ENCODE peak calls at places on chromosomes 11 and 22, in five cellular contexts. One of them, this sample, is unnamed.

GRCh38 chr11:46176421-46176820 is 55.2 kb upstream of the PHF21A start:
- DNase-seq in endodermal cell: no peak
- DNase-seq in substantia nigra: no peak
- DNase-seq in brain microvascular endothelial cell: no peak
- DNase-seq in right lobe of liver: no peak
- DNase-seq in this sample: no peak

GRCh38 chr22:23204541-23205157 is 24.3 kb downstream of the BCR start:
- DNase-seq in endodermal cell: no peak
- DNase-seq in right lobe of liver: peak; percentile 95
- DNase-seq in substantia nigra: no peak
- DNase-seq in brain microvascular endothelial cell: no peak
- DNase-seq in this sample: peak; percentile 70

GRCh38 chr11:27462543-27462942 is 10.0 kb downstream of the LGR4 start:
- DNase-seq in brain microvascular endothelial cell: peak; percentile 67
- DNase-seq in right lobe of liver: no peak
- DNase-seq in substantia nigra: no peak
- DNase-seq in endodermal cell: no peak
- DNase-seq in this sample: no peak

GRCh38 chr22:32800158-32800557 is 1.3 kb upstream of the TIMP3 start:
- DNase-seq in substantia nigra: no peak
- DNase-seq in brain microvascular endothelial cell: no peak
- DNase-seq in endodermal cell: no peak
- DNase-seq in right lobe of liver: no peak
- DNase-seq in this sample: no peak

GRCh38 chr22:42544686-42545085 is 9.1 kb upstream of the SERHL2 start:
- DNase-seq in substantia nigra: no peak
- DNase-seq in right lobe of liver: no peak
- DNase-seq in endodermal cell: no peak
- DNase-seq in brain microvascular endothelial cell: peak; percentile 52
- DNase-seq in this sample: no peak

GRCh38 chr11:43969543-43969942 is 27.1 kb downstream of the C11orf96 start:
- DNase-seq in endodermal cell: no peak
- DNase-seq in right lobe of liver: no peak
- DNase-seq in substantia nigra: no peak
- DNase-seq in brain microvascular endothelial cell: peak; percentile 32
- DNase-seq in this sample: no peak

GRCh38 chr11:62621567-62622470 is at the start of gene B3GAT3:
- DNase-seq in endodermal cell: peak; percentile 99
- DNase-seq in substantia nigra: peak; percentile 97
- DNase-seq in right lobe of liver: peak; percentile 99
- DNase-seq in brain microvascular endothelial cell: peak; percentile 96
- DNase-seq in this sample: peak; percentile 100

GRCh38 chr11:19844806-19845205 is 132.2 kb downstream of the NAV2 start:
- DNase-seq in endodermal cell: no peak
- DNase-seq in brain microvascular endothelial cell: no peak
- DNase-seq in substantia nigra: no peak
- DNase-seq in right lobe of liver: no peak
- DNase-seq in this sample: no peak

GRCh38 chr11:77042111-77042726 is 8.0 kb downstream of the B3GNT6 start:
- DNase-seq in right lobe of liver: no peak
- DNase-seq in substantia nigra: no peak
- DNase-seq in endodermal cell: no peak
- DNase-seq in brain microvascular endothelial cell: no peak
- DNase-seq in this sample: no peak

GRCh38 chr11:67648140-67648795 is 2.3 kb downstream of the ACY3 start:
- DNase-seq in endodermal cell: peak; percentile 90
- DNase-seq in right lobe of liver: no peak
- DNase-seq in substantia nigra: no peak
- DNase-seq in brain microvascular endothelial cell: no peak
- DNase-seq in this sample: peak; percentile 69

GRCh38 chr22:44691796-44692661 is 10.0 kb upstream of the PRR5 start:
- DNase-seq in endodermal cell: no peak
- DNase-seq in brain microvascular endothelial cell: no peak
- DNase-seq in right lobe of liver: no peak
- DNase-seq in substantia nigra: no peak
- DNase-seq in this sample: peak; percentile 48

GRCh38 chr22:47291565-47292495 is 529.4 kb downstream of the TBC1D22A start:
- DNase-seq in right lobe of liver: no peak
- DNase-seq in endodermal cell: no peak
- DNase-seq in brain microvascular endothelial cell: no peak
- DNase-seq in substantia nigra: no peak
- DNase-seq in this sample: no peak

GRCh38 chr11:126210871-126211235 is 597 bp downstream of the RPUSD4 start:
- DNase-seq in substantia nigra: no peak
- DNase-seq in brain microvascular endothelial cell: no peak
- DNase-seq in right lobe of liver: no peak
- DNase-seq in endodermal cell: no peak
- DNase-seq in this sample: no peak

GRCh38 chr11:125591659-125592304 is 870 bp upstream of the STT3A start:
- DNase-seq in substantia nigra: no peak
- DNase-seq in brain microvascular endothelial cell: peak; percentile 17
- DNase-seq in endodermal cell: no peak
- DNase-seq in right lobe of liver: peak; percentile 52
- DNase-seq in this sample: peak; percentile 68

GRCh38 chr22:26826431-26826935 is 169.1 kb downstream of the MIAT start:
- DNase-seq in substantia nigra: no peak
- DNase-seq in brain microvascular endothelial cell: no peak
- DNase-seq in right lobe of liver: no peak
- DNase-seq in endodermal cell: no peak
- DNase-seq in this sample: no peak

GRCh38 chr22:22408731-22409696 is 99.5 kb downstream of the ZNF280B start:
- DNase-seq in right lobe of liver: no peak
- DNase-seq in substantia nigra: no peak
- DNase-seq in endodermal cell: peak; percentile 81
- DNase-seq in brain microvascular endothelial cell: peak; percentile 9
- DNase-seq in this sample: no peak

GRCh38 chr11:104772806-104773241 is 125.4 kb downstream of the CASP12 start:
- DNase-seq in endodermal cell: no peak
- DNase-seq in right lobe of liver: no peak
- DNase-seq in substantia nigra: no peak
- DNase-seq in brain microvascular endothelial cell: peak; percentile 94
- DNase-seq in this sample: no peak

GRCh38 chr11:45110562-45110961 is 35.9 kb upstream of the PRDM11 start:
- DNase-seq in endodermal cell: peak; percentile 78
- DNase-seq in right lobe of liver: no peak
- DNase-seq in substantia nigra: no peak
- DNase-seq in brain microvascular endothelial cell: peak; percentile 58
- DNase-seq in this sample: no peak

GRCh38 chr22:39139933-39140332 is 12.5 kb downstream of the CBX7 start:
- DNase-seq in substantia nigra: no peak
- DNase-seq in brain microvascular endothelial cell: no peak
- DNase-seq in endodermal cell: peak; percentile 41
- DNase-seq in right lobe of liver: no peak
- DNase-seq in this sample: no peak

GRCh38 chr11:71293961-71294782 is 41.8 kb upstream of the SHANK2 start:
- DNase-seq in right lobe of liver: peak; percentile 16
- DNase-seq in endodermal cell: peak; percentile 38
- DNase-seq in brain microvascular endothelial cell: no peak
- DNase-seq in substantia nigra: no peak
- DNase-seq in this sample: no peak

GRCh38 chr11:46745328-46745727 is 26.3 kb downstream of the F2 start:
- DNase-seq in right lobe of liver: no peak
- DNase-seq in substantia nigra: no peak
- DNase-seq in brain microvascular endothelial cell: no peak
- DNase-seq in endodermal cell: no peak
- DNase-seq in this sample: no peak

GRCh38 chr22:24407278-24407665 is 20.1 kb upstream of the ADORA2A start:
- DNase-seq in right lobe of liver: peak; percentile 64
- DNase-seq in substantia nigra: no peak
- DNase-seq in endodermal cell: no peak
- DNase-seq in brain microvascular endothelial cell: no peak
- DNase-seq in this sample: no peak

GRCh38 chr11:35655856-35656255 is 6.7 kb upstream of the TRIM44 start:
- DNase-seq in endodermal cell: no peak
- DNase-seq in substantia nigra: no peak
- DNase-seq in right lobe of liver: no peak
- DNase-seq in brain microvascular endothelial cell: no peak
- DNase-seq in this sample: no peak

GRCh38 chr11:45794169-45794568 is 10.8 kb upstream of the SLC35C1 start:
- DNase-seq in right lobe of liver: peak; percentile 44
- DNase-seq in brain microvascular endothelial cell: no peak
- DNase-seq in substantia nigra: no peak
- DNase-seq in endodermal cell: no peak
- DNase-seq in this sample: no peak

GRCh38 chr22:36884314-36885158 is 23.7 kb downstream of the NCF4 start:
- DNase-seq in endodermal cell: no peak
- DNase-seq in brain microvascular endothelial cell: no peak
- DNase-seq in substantia nigra: no peak
- DNase-seq in right lobe of liver: no peak
- DNase-seq in this sample: no peak

GRCh38 chr11:107741044-107741823 is 29.4 kb upstream of the SLN start:
- DNase-seq in right lobe of liver: no peak
- DNase-seq in brain microvascular endothelial cell: peak; percentile 44
- DNase-seq in endodermal cell: peak; percentile 72
- DNase-seq in substantia nigra: no peak
- DNase-seq in this sample: no peak

GRCh38 chr11:37574361-37574760 is 976.3 kb upstream of the RAG2 start:
- DNase-seq in substantia nigra: no peak
- DNase-seq in right lobe of liver: no peak
- DNase-seq in brain microvascular endothelial cell: no peak
- DNase-seq in endodermal cell: no peak
- DNase-seq in this sample: no peak

GRCh38 chr11:124115782-124116616 is 749 bp downstream of the VWA5A start:
- DNase-seq in brain microvascular endothelial cell: no peak
- DNase-seq in substantia nigra: no peak
- DNase-seq in endodermal cell: peak; percentile 86
- DNase-seq in right lobe of liver: no peak
- DNase-seq in this sample: peak; percentile 28

DNA sequence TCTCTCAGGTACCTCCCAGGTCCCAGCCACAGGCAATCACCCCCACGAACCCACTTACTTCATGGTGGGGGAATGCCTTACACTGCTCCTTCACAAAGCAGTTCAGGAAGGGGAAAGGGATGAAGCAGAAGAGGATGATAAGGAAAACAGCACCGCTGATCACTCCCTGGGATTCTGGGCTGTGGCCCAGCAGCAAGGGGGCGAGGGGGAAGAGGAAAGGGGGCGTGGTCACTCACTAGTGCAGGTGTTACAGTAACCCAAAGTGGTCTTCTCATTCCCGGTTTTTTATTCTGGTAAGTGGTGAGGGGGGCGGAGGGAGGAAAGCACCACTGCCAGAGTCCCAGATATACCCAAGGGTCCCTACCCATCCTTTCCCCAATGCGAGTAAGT is 698 bp downstream of the DPAGT1 start:
- DNase-seq in substantia nigra: no peak
- DNase-seq in brain microvascular endothelial cell: no peak
- DNase-seq in endodermal cell: no peak
- DNase-seq in right lobe of liver: no peak
- DNase-seq in this sample: no peak
- H3K27ac ChIP-seq in substantia nigra: peak overlapping the region; percentile 74
- H3K27ac ChIP-seq in brain microvascular endothelial cell: peak overlapping the region; percentile 96
- H3K27ac ChIP-seq in endodermal cell: no peak overlapping the region
- H3K27ac ChIP-seq in right lobe of liver: no peak overlapping the region
- H3K27ac ChIP-seq in this sample: peak overlapping the region; percentile 96

GRCh38 chr22:17115311-17115710 is 5.8 kb downstream of the TMEM121B start:
- DNase-seq in right lobe of liver: no peak
- DNase-seq in substantia nigra: no peak
- DNase-seq in brain microvascular endothelial cell: no peak
- DNase-seq in endodermal cell: no peak
- DNase-seq in this sample: no peak
- H3K27ac ChIP-seq in right lobe of liver: no peak overlapping the region
- H3K27ac ChIP-seq in substantia nigra: no peak overlapping the region
- H3K27ac ChIP-seq in brain microvascular endothelial cell: no peak overlapping the region
- H3K27ac ChIP-seq in endodermal cell: no peak overlapping the region
- H3K27ac ChIP-seq in this sample: no peak overlapping the region

GRCh38 chr11:118366287-118366686 is 6.9 kb downstream of the UBE4A start:
- DNase-seq in brain microvascular endothelial cell: no peak
- DNase-seq in endodermal cell: no peak
- DNase-seq in right lobe of liver: no peak
- DNase-seq in substantia nigra: no peak
- DNase-seq in this sample: peak; percentile 27
- H3K27ac ChIP-seq in brain microvascular endothelial cell: no peak overlapping the region
- H3K27ac ChIP-seq in endodermal cell: no peak overlapping the region
- H3K27ac ChIP-seq in right lobe of liver: no peak overlapping the region
- H3K27ac ChIP-seq in substantia nigra: no peak overlapping the region
- H3K27ac ChIP-seq in this sample: no peak overlapping the region

DNA sequence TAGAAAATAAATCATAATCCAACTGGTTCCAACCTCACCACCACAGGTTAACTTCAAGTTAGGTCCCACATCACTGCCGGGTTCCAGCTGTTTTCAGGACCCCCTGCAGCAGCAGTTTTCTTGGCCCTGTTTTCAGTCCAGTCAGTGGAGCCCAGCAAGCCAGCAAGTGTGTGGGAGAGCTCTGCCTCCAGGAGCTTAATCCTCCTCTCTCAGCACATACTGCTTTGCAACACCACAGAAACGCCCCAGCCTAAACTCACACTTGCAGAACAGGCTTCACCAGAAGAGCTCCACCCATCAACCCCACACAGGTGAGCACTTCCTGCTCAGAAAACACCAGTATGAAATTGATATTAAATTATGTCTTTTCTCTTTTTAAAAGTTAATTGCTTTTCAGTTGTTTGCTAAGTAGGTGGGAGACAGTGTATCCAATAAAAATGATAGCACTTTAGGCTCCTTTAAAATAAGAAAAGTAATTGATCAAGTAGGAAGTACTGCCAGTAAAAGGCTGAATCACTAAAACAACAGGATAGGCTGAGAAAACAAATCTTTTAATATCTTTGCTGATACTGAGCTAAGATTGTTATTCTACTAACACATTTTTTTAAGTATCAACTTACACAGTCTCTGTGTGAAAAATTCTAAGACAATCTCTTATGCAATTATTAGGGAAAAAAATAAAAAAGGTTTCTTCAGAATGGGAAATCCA is 81.5 kb upstream of the TP53AIP1 start:
- DNase-seq in substantia nigra: no peak
- DNase-seq in endodermal cell: peak; percentile 89
- DNase-seq in right lobe of liver: no peak
- DNase-seq in brain microvascular endothelial cell: peak; percentile 21
- DNase-seq in this sample: peak; percentile 87
- H3K27ac ChIP-seq in substantia nigra: no peak overlapping the region
- H3K27ac ChIP-seq in endodermal cell: no peak overlapping the region
- H3K27ac ChIP-seq in right lobe of liver: no peak overlapping the region
- H3K27ac ChIP-seq in brain microvascular endothelial cell: no peak overlapping the region
- H3K27ac ChIP-seq in this sample: peak overlapping the region; percentile 76

DNA sequence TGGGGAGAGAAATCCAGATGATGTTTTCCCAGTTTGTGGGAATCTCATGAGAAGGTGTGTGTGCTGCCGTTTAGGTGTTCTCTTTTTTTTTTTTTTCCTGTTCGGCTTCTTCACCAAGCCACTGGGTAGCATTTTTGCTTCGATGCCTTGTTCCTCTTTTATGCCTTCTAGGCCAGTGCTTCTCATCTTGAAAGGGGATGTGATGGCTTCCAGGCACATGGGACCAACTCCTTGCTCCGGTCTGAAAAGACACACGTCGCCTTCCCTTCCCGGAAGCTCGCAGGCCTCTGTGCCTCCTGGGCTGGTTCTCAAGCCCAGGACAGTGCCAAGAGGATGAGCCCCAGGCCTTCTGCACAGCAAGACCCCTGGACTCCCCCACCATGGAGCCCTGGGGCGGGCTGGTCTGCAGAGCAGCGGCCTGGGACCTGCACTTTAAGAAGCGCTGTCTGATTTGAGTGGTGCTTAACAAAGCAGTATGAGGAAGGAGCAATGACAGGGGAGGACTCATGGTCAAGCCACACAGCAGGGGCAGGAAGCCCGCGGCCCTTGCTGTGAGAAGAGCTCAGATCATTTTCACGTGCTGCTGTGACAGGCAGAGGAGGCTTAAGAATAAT is 158.8 kb downstream of the MPPED1 start:
- DNase-seq in brain microvascular endothelial cell: no peak
- DNase-seq in right lobe of liver: no peak
- DNase-seq in endodermal cell: peak; percentile 79
- DNase-seq in substantia nigra: no peak
- DNase-seq in this sample: no peak
- H3K27ac ChIP-seq in brain microvascular endothelial cell: no peak overlapping the region
- H3K27ac ChIP-seq in right lobe of liver: no peak overlapping the region
- H3K27ac ChIP-seq in endodermal cell: peak overlapping the region; percentile 66
- H3K27ac ChIP-seq in substantia nigra: no peak overlapping the region
- H3K27ac ChIP-seq in this sample: no peak overlapping the region

GRCh38 chr22:40588726-40589125 is 47.8 kb downstream of the MRTFA start:
- DNase-seq in endodermal cell: no peak
- DNase-seq in right lobe of liver: no peak
- DNase-seq in substantia nigra: no peak
- DNase-seq in brain microvascular endothelial cell: peak; percentile 49
- DNase-seq in this sample: no peak
- H3K27ac ChIP-seq in endodermal cell: no peak overlapping the region
- H3K27ac ChIP-seq in right lobe of liver: no peak overlapping the region
- H3K27ac ChIP-seq in substantia nigra: no peak overlapping the region
- H3K27ac ChIP-seq in brain microvascular endothelial cell: no peak overlapping the region
- H3K27ac ChIP-seq in this sample: no peak overlapping the region